ENCODE peak calls at places on chromosomes 16 and 17, in nine cellular contexts. M, J, O, I, V, T, D, F and N are unnamed samples.

GRCh38 chr16:3566990-3567389 is 10.2 kb downstream of the NLRC3 start:
- DNase-seq in V (no peak), D (no peak), M (no peak), I (no peak), O (no peak), F (no peak), J (no peak), T (no peak), N (no peak)

GRCh38 chr16:71414038-71414437 is 27.8 kb downstream of the TLE7 start:
- DNase-seq in D (no peak), I (no peak), V (no peak), O (no peak), J (no peak), F (no peak), M (no peak), T (no peak), N (no peak)

GRCh38 chr16:19886061-19886792 is 1.6 kb upstream of the GPRC5B start:
- DNase-seq in J (peak), F (peak), T (peak), M (peak), I (peak), D (peak), V (peak), O (peak), N (peak)

GRCh38 chr17:41972571-41973411 is 6.2 kb downstream of the CNP start:
- DNase-seq in F (no peak), O (peak), T (no peak), D (no peak), I (peak), V (no peak), J (no peak), M (no peak), N (peak)

GRCh38 chr16:20626971-20627370 is 50.8 kb upstream of the ACSM2B start:
- DNase-seq in O (no peak), V (no peak), I (no peak), T (no peak), D (no peak), M (no peak), J (no peak), F (no peak), N (no peak)

GRCh38 chr16:4340443-4340842 is 10.7 kb downstream of the PAM16 start:
- DNase-seq in T (no peak), F (no peak), O (no peak), J (no peak), V (no peak), D (no peak), M (no peak), I (no peak), N (no peak)

GRCh38 chr16:30428055-30428454 is 1.8 kb downstream of the DCTPP1 start:
- DNase-seq in F (no peak), D (no peak), J (no peak), I (no peak), O (no peak), V (no peak), M (no peak), T (no peak), N (no peak)

GRCh38 chr16:52731219-52731875 is 184.4 kb upstream of the TOX3 start:
- DNase-seq in F (no peak), T (no peak), D (no peak), O (no peak), M (no peak), J (no peak), V (no peak), I (no peak), N (no peak)

GRCh38 chr17:6501359-6501758 is 55.0 kb downstream of the PITPNM3 start:
- DNase-seq in I (no peak), D (no peak), V (no peak), J (no peak), T (no peak), O (no peak), M (no peak), F (no peak), N (no peak)

GRCh38 chr16:70725912-70726828 is 40.3 kb upstream of the MTSS2 start:
- DNase-seq in D (no peak), O (no peak), I (peak), M (no peak), F (peak), J (no peak), V (no peak), T (no peak), N (no peak)

GRCh38 chr17:27106982-27107360 is 186.9 kb upstream of the WSB1 start:
- DNase-seq in J (no peak), D (no peak), F (no peak), T (no peak), V (no peak), O (no peak), M (no peak), I (no peak), N (no peak)